ENCODE peak calls at places on chromosomes 6 and 20, in seven cellular contexts. P is HCT116, B is K562, W is HepG2, Q is GM12878, K is SK-N-SH, O is H1. E is an unnamed sample.

GRCh38 chr20:4559106-4559505 is 162.6 kb upstream of the PRND start:
- DNase-seq in P (no peak), B (no peak), W (no peak), Q (no peak), K (no peak), O (no peak), E (no peak)

GRCh38 chr6:26613717-26614683 is 17.2 kb downstream of the ABT1 start:
- DNase-seq in P (no peak), B (no peak), W (no peak), Q (no peak), K (peak), O (peak), E (no peak)

GRCh38 chr6:153263489-153263888 is 132.4 kb upstream of the RGS17 start:
- DNase-seq in P (no peak), B (no peak), W (no peak), Q (no peak), K (no peak), O (no peak), E (no peak)

GRCh38 chr6:26273673-26274595 is 91.1 kb upstream of the BTN3A2 start:
- DNase-seq in P (no peak), B (no peak), W (no peak), Q (no peak), K (no peak), O (no peak), E (no peak)

GRCh38 chr20:57061058-57061900 is 205.2 kb downstream of the BMP7 start:
- DNase-seq in P (no peak), B (peak), W (no peak), Q (no peak), K (peak), O (peak), E (peak)

GRCh38 chr6:108947114-108947854 is 99.1 kb downstream of the ARMC2 start:
- DNase-seq in P (no peak), B (no peak), W (no peak), Q (no peak), K (peak), O (no peak), E (peak)

GRCh38 chr20:58229198-58229802 is 847 bp upstream of the ANKRD60 start:
- DNase-seq in P (no peak), B (no peak), W (no peak), Q (no peak), K (no peak), O (no peak), E (no peak)

GRCh38 chr20:63538204-63539091 is 1.3 kb upstream of the PTK6 start:
- DNase-seq in P (no peak), B (no peak), W (peak), Q (no peak), K (no peak), O (no peak), E (peak)

GRCh38 chr20:21182832-21183563 is 57.1 kb downstream of the KIZ start:
- DNase-seq in P (no peak), B (no peak), W (no peak), Q (no peak), K (no peak), O (no peak), E (no peak)

GRCh38 chr20:3674995-3675900 is 6.6 kb downstream of the ADAM33 start:
- DNase-seq in P (no peak), B (no peak), W (no peak), Q (no peak), K (no peak), O (no peak), E (no peak)

GRCh38 chr20:60209048-60209447 is 250.8 kb downstream of the CDH26 start:
- DNase-seq in P (no peak), B (no peak), W (no peak), Q (no peak), K (no peak), O (no peak), E (no peak)

GRCh38 chr20:39190666-39191570 is 228.8 kb downstream of the DHX35 start:
- DNase-seq in P (peak), B (no peak), W (peak), Q (no peak), K (no peak), O (no peak), E (peak)

GRCh38 chr6:17985934-17986655 is 1.3 kb downstream of the KIF13A start:
- DNase-seq in P (no peak), B (no peak), W (no peak), Q (no peak), K (no peak), O (no peak), E (no peak)

GRCh38 chr20:61328906-61329558 is 77.0 kb downstream of the CDH4 start:
- DNase-seq in P (no peak), B (no peak), W (peak), Q (no peak), K (no peak), O (no peak), E (no peak)

GRCh38 chr20:18263723-18264122 is 24.6 kb upstream of the ZNF133 start:
- DNase-seq in P (no peak), B (no peak), W (peak), Q (no peak), K (no peak), O (no peak), E (peak)

GRCh38 chr6:293185-294174 is 1.2 kb downstream of the DUSP22 start:
- DNase-seq in P (no peak), B (no peak), W (no peak), Q (no peak), K (no peak), O (peak), E (no peak)

GRCh38 chr20:47027042-47027441 is 132.4 kb downstream of the EYA2 start:
- DNase-seq in P (no peak), B (no peak), W (no peak), Q (no peak), K (no peak), O (no peak), E (peak)

GRCh38 chr6:354631-355280 is 36.8 kb upstream of the IRF4 start:
- DNase-seq in P (no peak), B (no peak), W (no peak), Q (no peak), K (no peak), O (no peak), E (no peak)

GRCh38 chr6:45305546-45305945 is 22.6 kb upstream of the RUNX2 start:
- DNase-seq in P (no peak), B (no peak), W (no peak), Q (no peak), K (no peak), O (no peak), E (no peak)

GRCh38 chr6:139584599-139584998 is 210.2 kb upstream of the CITED2 start:
- DNase-seq in P (no peak), B (no peak), W (peak), Q (no peak), K (no peak), O (no peak), E (no peak)

GRCh38 chr6:129859524-129859923 is 1.6 kb downstream of the TMEM244 start:
- DNase-seq in P (no peak), B (no peak), W (no peak), Q (no peak), K (no peak), O (no peak), E (no peak)

GRCh38 chr20:63097336-63097831 is 90.6 kb upstream of the BHLHE23 start:
- DNase-seq in P (no peak), B (no peak), W (no peak), Q (no peak), K (no peak), O (peak), E (no peak)

GRCh38 chr20:37327748-37328147 is 18.2 kb upstream of the SRC start:
- DNase-seq in P (no peak), B (no peak), W (no peak), Q (no peak), K (no peak), O (no peak), E (no peak)

GRCh38 chr6:158785036-158785435 is 34.1 kb downstream of the EZR start:
- DNase-seq in P (no peak), B (no peak), W (no peak), Q (no peak), K (no peak), O (no peak), E (no peak)

GRCh38 chr20:4375881-4376280 is 345.8 kb upstream of the PRND start:
- DNase-seq in P (no peak), B (no peak), W (no peak), Q (no peak), K (no peak), O (no peak), E (no peak)

GRCh38 chr6:80211295-80211694 is 104.8 kb downstream of the BCKDHB start:
- DNase-seq in P (no peak), B (no peak), W (no peak), Q (no peak), K (no peak), O (no peak), E (no peak)

GRCh38 chr6:14524319-14524718 is 406.7 kb downstream of the CD83 start:
- DNase-seq in P (no peak), B (no peak), W (no peak), Q (no peak), K (peak), O (no peak), E (no peak)

GRCh38 chr6:83709748-83710050 is 798 bp upstream of the SNAP91 start:
- DNase-seq in P (no peak), B (no peak), W (no peak), Q (no peak), K (no peak), O (no peak), E (no peak)

GRCh38 chr20:6836821-6837374 is 69.4 kb downstream of the BMP2 start:
- DNase-seq in P (no peak), B (no peak), W (no peak), Q (no peak), K (no peak), O (no peak), E (no peak)

DNA sequence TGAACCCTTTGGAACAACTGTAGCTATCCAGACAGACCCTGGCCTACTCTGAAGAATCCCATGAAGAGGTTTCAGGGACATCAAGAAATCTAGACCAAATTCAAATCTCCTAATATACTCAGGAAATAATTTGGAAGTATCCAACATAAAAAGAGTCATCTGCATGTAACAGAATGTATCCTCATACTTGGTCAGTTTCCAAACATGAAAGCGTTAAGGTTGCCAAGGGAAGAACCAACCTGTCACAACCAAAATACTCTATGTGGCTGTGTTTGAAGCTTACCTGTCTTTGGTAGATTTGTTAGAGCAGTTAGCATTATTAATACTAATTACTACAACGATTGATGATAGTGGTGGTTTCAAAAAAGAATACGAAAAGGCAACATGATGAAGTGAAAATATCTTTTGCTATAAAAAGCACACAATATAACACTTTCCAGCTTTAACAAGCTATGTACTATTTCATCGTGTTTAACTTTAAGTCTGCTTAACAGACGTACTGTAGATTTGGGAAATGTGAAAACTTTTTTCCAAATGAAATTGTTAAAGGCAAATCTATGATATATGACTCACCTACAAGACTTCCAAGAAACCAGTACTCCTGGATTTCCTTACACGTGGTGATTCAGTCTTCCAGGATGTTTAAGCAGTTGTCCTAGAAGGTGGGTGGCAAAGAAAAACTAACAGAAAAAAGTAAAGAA is 46.6 kb upstream of the ENPP1 start:
- DNase-seq in P (no peak), B (no peak), W (no peak), Q (no peak), K (no peak), O (no peak), E (no peak)
- TF ChIP-seq JUND in P (no peak), B (no peak), W (no peak), Q (no peak), K (no peak), O (no peak), E (no peak)

GRCh38 chr6:9404351-9405146 is 969.2 kb upstream of the SLC35B3 start:
- DNase-seq in P (no peak), B (no peak), W (no peak), Q (no peak), K (no peak), O (no peak), E (no peak)
- TF ChIP-seq JUND in P (no peak), B (no peak), W (no peak), Q (no peak), K (no peak), O (no peak), E (no peak)

GRCh38 chr6:33075208-33075567 is 602 bp upstream of the HLA-DPB1 start:
- DNase-seq in P (no peak), B (no peak), W (no peak), Q (peak), K (no peak), O (no peak), E (no peak)

GRCh38 chr6:33073431-33073871 is at the start of gene HLA-DPA1:
- DNase-seq in P (peak), B (no peak), W (no peak), Q (peak), K (peak), O (no peak), E (peak)

GRCh38 chr6:33070909-33071308 is 2.5 kb downstream of the HLA-DPA1 start:
- DNase-seq in P (no peak), B (no peak), W (no peak), Q (no peak), K (no peak), O (no peak), E (no peak)

GRCh38 chr6:33071579-33071978 is 1.9 kb downstream of the HLA-DPA1 start:
- DNase-seq in P (no peak), B (no peak), W (no peak), Q (no peak), K (no peak), O (no peak), E (no peak)

DNA sequence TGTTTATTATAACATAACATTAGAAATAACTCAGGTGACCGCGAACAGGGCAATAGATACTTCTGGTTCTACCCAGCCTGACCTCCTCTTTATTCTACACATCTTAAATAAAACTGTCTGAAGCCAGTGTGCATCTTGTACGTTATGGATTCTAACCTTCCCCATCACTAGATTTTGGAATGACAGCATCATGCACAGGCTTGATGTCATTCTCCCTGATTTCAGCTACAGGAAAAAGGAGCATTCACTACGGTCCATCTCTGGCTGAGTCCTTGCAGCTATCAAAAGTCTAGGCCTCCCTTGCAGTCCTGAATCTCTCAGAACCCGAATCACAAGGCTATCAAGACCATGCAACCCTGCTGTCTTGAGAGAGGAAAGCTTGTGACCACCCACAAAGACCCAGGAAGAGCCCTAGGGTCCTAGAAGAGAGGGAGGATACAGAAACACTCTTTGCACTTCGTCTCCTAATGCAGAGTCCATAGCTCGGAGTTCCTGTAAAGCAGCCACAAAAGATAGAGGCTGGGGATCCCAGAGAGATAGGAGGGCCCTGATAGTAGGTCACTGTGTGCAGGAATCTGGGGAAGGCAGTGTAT is 845 bp downstream of the HLA-DPA1 start:
- DNase-seq in P (no peak), B (no peak), W (no peak), Q (no peak), K (no peak), O (no peak), E (no peak)
- TF ChIP-seq JUND in P (no peak), B (no peak), W (no peak), Q (no peak), K (no peak), O (no peak), E (no peak)

GRCh38 chr6:5034328-5034727 is 30.5 kb upstream of the RPP40 start:
- DNase-seq in P (no peak), B (no peak), W (no peak), Q (no peak), K (no peak), O (no peak), E (no peak)
- TF ChIP-seq JUND in P (no peak), B (no peak), W (no peak), Q (no peak), K (no peak), O (no peak), E (no peak)

GRCh38 chr6:150250826-150251225 is 108.0 kb downstream of the PPP1R14C start:
- DNase-seq in P (no peak), B (peak), W (no peak), Q (no peak), K (no peak), O (no peak), E (no peak)
- TF ChIP-seq JUND in P (no peak), B (peak), W (no peak), Q (no peak), K (no peak), O (no peak), E (no peak)

GRCh38 chr6:3315068-3315467 is 56.3 kb downstream of the PSMG4 start:
- DNase-seq in P (no peak), B (no peak), W (no peak), Q (no peak), K (no peak), O (no peak), E (no peak)

GRCh38 chr6:3314621-3315020 is 55.9 kb downstream of the PSMG4 start:
- DNase-seq in P (no peak), B (no peak), W (no peak), Q (no peak), K (no peak), O (no peak), E (no peak)

GRCh38 chr6:3316363-3316762 is 57.6 kb downstream of the PSMG4 start:
- DNase-seq in P (no peak), B (no peak), W (no peak), Q (no peak), K (no peak), O (no peak), E (no peak)

GRCh38 chr6:3316818-3317217 is 58.1 kb downstream of the PSMG4 start:
- DNase-seq in P (no peak), B (no peak), W (no peak), Q (no peak), K (no peak), O (no peak), E (no peak)

DNA sequence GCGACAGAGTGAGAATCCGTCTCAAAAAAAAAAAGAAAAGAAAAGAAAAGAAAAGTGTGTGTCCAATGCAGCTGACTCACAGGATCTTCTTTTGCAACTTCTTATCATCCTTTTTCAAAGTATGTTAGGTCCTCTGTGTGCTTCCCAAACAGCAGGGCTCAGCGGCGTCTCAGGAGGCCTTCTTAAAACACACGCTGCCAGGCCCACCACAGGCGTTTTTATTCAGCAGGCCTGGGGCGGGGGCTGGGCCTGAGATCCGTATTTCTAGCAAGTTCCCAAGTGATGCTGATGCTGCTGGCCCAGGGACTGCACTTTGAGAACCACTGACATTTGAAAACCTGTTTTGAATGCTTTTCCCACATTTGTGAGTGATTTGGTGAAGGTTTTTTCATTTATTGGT is 57.1 kb downstream of the PSMG4 start:
- DNase-seq in P (no peak), B (no peak), W (no peak), Q (no peak), K (no peak), O (no peak), E (no peak)
- TF ChIP-seq JUND in P (no peak), B (no peak), W (no peak), Q (no peak), K (no peak), O (no peak), E (no peak)

DNA sequence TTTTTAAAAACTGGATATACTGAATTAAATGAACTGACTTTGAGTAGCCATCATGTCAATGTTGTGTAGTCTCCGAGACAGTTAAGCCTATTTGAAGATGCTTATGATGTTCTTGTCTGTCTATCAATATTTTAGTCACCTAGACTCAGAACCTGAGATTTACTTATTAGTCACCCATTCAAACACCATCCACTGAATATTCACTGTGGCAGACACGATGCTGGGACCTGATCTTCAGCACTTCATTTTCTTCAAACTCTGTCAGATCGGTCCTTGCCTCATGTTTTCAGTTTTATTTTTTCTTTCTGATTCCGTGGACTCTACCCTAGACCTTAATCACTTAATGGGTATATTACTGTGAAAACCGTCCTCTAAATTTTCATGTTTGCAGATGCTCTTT is 123.7 kb upstream of the MCHR2 start:
- DNase-seq in P (no peak), B (no peak), W (no peak), Q (no peak), K (no peak), O (no peak), E (no peak)
- TF ChIP-seq JUND in P (no peak), B (no peak), W (no peak), Q (no peak), K (no peak), O (no peak), E (no peak)

DNA sequence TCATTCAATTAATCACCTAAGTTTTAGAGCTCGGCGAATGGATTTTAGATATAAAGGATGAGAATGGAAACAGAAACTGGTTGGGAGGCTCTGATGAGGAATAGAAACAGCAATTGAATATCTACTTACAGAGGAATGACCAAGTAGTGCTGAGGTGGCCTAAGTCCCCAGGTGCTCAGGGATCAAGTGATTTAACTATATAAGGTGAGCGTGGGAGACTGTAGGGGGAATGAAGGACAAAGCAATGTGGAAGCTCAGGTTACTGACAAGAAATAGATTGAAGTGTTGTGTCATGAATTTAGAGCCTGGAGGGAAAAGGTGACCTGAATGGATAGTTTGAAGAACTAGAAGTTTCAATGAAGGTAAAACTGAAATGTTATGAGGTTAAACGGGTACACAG is 495.4 kb upstream of the SOX4 start:
- DNase-seq in P (no peak), B (no peak), W (no peak), Q (no peak), K (no peak), O (no peak), E (no peak)
- TF ChIP-seq JUND in P (no peak), B (no peak), W (no peak), Q (no peak), K (no peak), O (no peak), E (no peak)

DNA sequence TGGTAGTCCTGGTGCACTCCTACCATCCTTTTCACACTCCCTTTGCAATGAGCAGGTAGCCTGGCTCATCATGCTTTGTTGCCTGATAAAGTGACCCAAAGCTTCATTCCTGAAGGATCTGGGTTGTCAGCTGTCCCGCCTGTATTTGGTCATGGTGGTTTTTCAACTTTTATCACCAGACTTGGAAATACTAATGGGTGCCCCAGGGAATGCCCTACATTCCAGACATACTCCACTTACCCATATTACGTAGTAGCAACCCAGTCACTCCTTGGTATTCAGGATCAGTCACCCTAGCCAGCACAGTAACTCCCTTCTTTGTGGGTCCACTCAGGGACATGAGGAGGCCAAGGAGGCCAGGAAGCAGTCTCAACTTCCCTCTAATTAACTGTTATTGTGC is 199.2 kb downstream of the MAFB start:
- DNase-seq in P (no peak), B (no peak), W (no peak), Q (no peak), K (no peak), O (no peak), E (no peak)
- TF ChIP-seq JUND in P (no peak), B (no peak), W (no peak), Q (no peak), K (no peak), O (no peak), E (no peak)